ENCODE peak calls at places on chromosome X, in nine cellular contexts. One of them, this sample, is unnamed.

GRCh38 chrX:100812216-100813158 is 7.7 kb upstream of the CSTF2 start:
- DNase-seq in neural crest cell: no peak
- DNase-seq in naive B cell: no peak
- DNase-seq in epithelial cell of esophagus: no peak
- DNase-seq in brain microvascular endothelial cell: no peak
- DNase-seq in renal cortical epithelial cell: peak
- DNase-seq in Calu3: peak
- DNase-seq in ELF-1: peak
- DNase-seq in progenitor cell of endocrine pancreas: no peak
- DNase-seq in this sample: no peak

GRCh38 chrX:109685656-109686078 is 47.4 kb downstream of the ACSL4 start:
- DNase-seq in brain microvascular endothelial cell: no peak
- DNase-seq in Calu3: no peak
- DNase-seq in epithelial cell of esophagus: no peak
- DNase-seq in neural crest cell: no peak
- DNase-seq in naive B cell: no peak
- DNase-seq in ELF-1: no peak
- DNase-seq in renal cortical epithelial cell: no peak
- DNase-seq in progenitor cell of endocrine pancreas: no peak
- DNase-seq in this sample: no peak

GRCh38 chrX:41518127-41518840 is 71.1 kb downstream of the NYX start:
- DNase-seq in brain microvascular endothelial cell: no peak
- DNase-seq in progenitor cell of endocrine pancreas: no peak
- DNase-seq in naive B cell: no peak
- DNase-seq in neural crest cell: no peak
- DNase-seq in renal cortical epithelial cell: no peak
- DNase-seq in epithelial cell of esophagus: no peak
- DNase-seq in Calu3: no peak
- DNase-seq in ELF-1: no peak
- DNase-seq in this sample: no peak

GRCh38 chrX:128021566-128021965 is 30.6 kb downstream of the ACTRT1 start:
- DNase-seq in neural crest cell: no peak
- DNase-seq in brain microvascular endothelial cell: no peak
- DNase-seq in Calu3: no peak
- DNase-seq in progenitor cell of endocrine pancreas: no peak
- DNase-seq in naive B cell: no peak
- DNase-seq in renal cortical epithelial cell: no peak
- DNase-seq in ELF-1: no peak
- DNase-seq in epithelial cell of esophagus: peak
- DNase-seq in this sample: no peak

GRCh38 chrX:455673-456072 is 69.0 kb upstream of the PPP2R3B start:
- DNase-seq in neural crest cell: no peak
- DNase-seq in renal cortical epithelial cell: no peak
- DNase-seq in progenitor cell of endocrine pancreas: no peak
- DNase-seq in Calu3: no peak
- DNase-seq in naive B cell: no peak
- DNase-seq in brain microvascular endothelial cell: no peak
- DNase-seq in epithelial cell of esophagus: no peak
- DNase-seq in ELF-1: no peak
- DNase-seq in this sample: no peak

GRCh38 chrX:40083120-40083978 is 14.4 kb downstream of the BCOR start:
- DNase-seq in renal cortical epithelial cell: no peak
- DNase-seq in neural crest cell: no peak
- DNase-seq in naive B cell: peak
- DNase-seq in Calu3: peak
- DNase-seq in brain microvascular endothelial cell: no peak
- DNase-seq in progenitor cell of endocrine pancreas: peak
- DNase-seq in ELF-1: peak
- DNase-seq in epithelial cell of esophagus: no peak
- DNase-seq in this sample: no peak

GRCh38 chrX:124863303-124863702 is 456.4 kb upstream of the TEX13C start:
- DNase-seq in epithelial cell of esophagus: no peak
- DNase-seq in naive B cell: no peak
- DNase-seq in Calu3: no peak
- DNase-seq in progenitor cell of endocrine pancreas: no peak
- DNase-seq in neural crest cell: no peak
- DNase-seq in brain microvascular endothelial cell: no peak
- DNase-seq in ELF-1: peak
- DNase-seq in renal cortical epithelial cell: no peak
- DNase-seq in this sample: no peak

GRCh38 chrX:47579537-47579936 is 2.7 kb upstream of the TIMP1 start:
- DNase-seq in ELF-1: no peak
- DNase-seq in renal cortical epithelial cell: no peak
- DNase-seq in Calu3: no peak
- DNase-seq in naive B cell: no peak
- DNase-seq in progenitor cell of endocrine pancreas: no peak
- DNase-seq in neural crest cell: no peak
- DNase-seq in brain microvascular endothelial cell: peak
- DNase-seq in epithelial cell of esophagus: peak
- DNase-seq in this sample: no peak

GRCh38 chrX:3815896-3816664 is 102.6 kb upstream of the PRKX start:
- DNase-seq in epithelial cell of esophagus: peak
- DNase-seq in neural crest cell: peak
- DNase-seq in naive B cell: peak
- DNase-seq in brain microvascular endothelial cell: peak
- DNase-seq in ELF-1: peak
- DNase-seq in renal cortical epithelial cell: no peak
- DNase-seq in progenitor cell of endocrine pancreas: peak
- DNase-seq in Calu3: peak
- DNase-seq in this sample: no peak

GRCh38 chrX:11890843-11891514 is 132.9 kb downstream of the MSL3 start:
- DNase-seq in brain microvascular endothelial cell: no peak
- DNase-seq in Calu3: no peak
- DNase-seq in neural crest cell: no peak
- DNase-seq in progenitor cell of endocrine pancreas: no peak
- DNase-seq in epithelial cell of esophagus: no peak
- DNase-seq in renal cortical epithelial cell: no peak
- DNase-seq in naive B cell: no peak
- DNase-seq in ELF-1: no peak
- DNase-seq in this sample: no peak

GRCh38 chrX:40090050-40090804 is 7.5 kb downstream of the BCOR start:
- DNase-seq in naive B cell: peak
- DNase-seq in epithelial cell of esophagus: no peak
- DNase-seq in renal cortical epithelial cell: no peak
- DNase-seq in Calu3: peak
- DNase-seq in neural crest cell: no peak
- DNase-seq in brain microvascular endothelial cell: no peak
- DNase-seq in progenitor cell of endocrine pancreas: no peak
- DNase-seq in ELF-1: peak
- DNase-seq in this sample: no peak

GRCh38 chrX:3052864-3053263 is 11.6 kb downstream of the ARSF start:
- DNase-seq in naive B cell: no peak
- DNase-seq in Calu3: no peak
- DNase-seq in renal cortical epithelial cell: no peak
- DNase-seq in progenitor cell of endocrine pancreas: no peak
- DNase-seq in brain microvascular endothelial cell: no peak
- DNase-seq in neural crest cell: no peak
- DNase-seq in ELF-1: no peak
- DNase-seq in epithelial cell of esophagus: peak
- DNase-seq in this sample: no peak

GRCh38 chrX:53280703-53281320 is 572 bp downstream of the IQSEC2 start:
- DNase-seq in Calu3: no peak
- DNase-seq in naive B cell: no peak
- DNase-seq in progenitor cell of endocrine pancreas: no peak
- DNase-seq in epithelial cell of esophagus: peak
- DNase-seq in brain microvascular endothelial cell: peak
- DNase-seq in ELF-1: peak
- DNase-seq in renal cortical epithelial cell: peak
- DNase-seq in neural crest cell: no peak
- DNase-seq in this sample: no peak

GRCh38 chrX:17861496-17862011 is 456 bp upstream of the RAI2 start:
- DNase-seq in Calu3: no peak
- DNase-seq in renal cortical epithelial cell: no peak
- DNase-seq in neural crest cell: no peak
- DNase-seq in ELF-1: no peak
- DNase-seq in epithelial cell of esophagus: no peak
- DNase-seq in brain microvascular endothelial cell: no peak
- DNase-seq in naive B cell: no peak
- DNase-seq in progenitor cell of endocrine pancreas: no peak
- DNase-seq in this sample: no peak

GRCh38 chrX:74349387-74349786 is 45.4 kb downstream of the ZCCHC13 start:
- DNase-seq in naive B cell: no peak
- DNase-seq in neural crest cell: no peak
- DNase-seq in renal cortical epithelial cell: peak
- DNase-seq in brain microvascular endothelial cell: peak
- DNase-seq in Calu3: no peak
- DNase-seq in epithelial cell of esophagus: peak
- DNase-seq in progenitor cell of endocrine pancreas: no peak
- DNase-seq in ELF-1: no peak
- DNase-seq in this sample: no peak

GRCh38 chrX:94058728-94059382 is 384.8 kb downstream of the FAM133A start:
- DNase-seq in Calu3: peak
- DNase-seq in brain microvascular endothelial cell: peak
- DNase-seq in epithelial cell of esophagus: peak
- DNase-seq in ELF-1: peak
- DNase-seq in renal cortical epithelial cell: no peak
- DNase-seq in naive B cell: no peak
- DNase-seq in neural crest cell: peak
- DNase-seq in progenitor cell of endocrine pancreas: no peak
- DNase-seq in this sample: no peak

GRCh38 chrX:96372313-96373046 is 312.2 kb upstream of the DIAPH2 start:
- DNase-seq in naive B cell: no peak
- DNase-seq in brain microvascular endothelial cell: peak
- DNase-seq in progenitor cell of endocrine pancreas: no peak
- DNase-seq in Calu3: peak
- DNase-seq in ELF-1: peak
- DNase-seq in neural crest cell: peak
- DNase-seq in renal cortical epithelial cell: peak
- DNase-seq in epithelial cell of esophagus: peak
- DNase-seq in this sample: peak

GRCh38 chrX:67543818-67544217 is at the start of gene AR:
- DNase-seq in brain microvascular endothelial cell: peak
- DNase-seq in epithelial cell of esophagus: no peak
- DNase-seq in ELF-1: peak
- DNase-seq in progenitor cell of endocrine pancreas: no peak
- DNase-seq in neural crest cell: peak
- DNase-seq in naive B cell: no peak
- DNase-seq in Calu3: peak
- DNase-seq in renal cortical epithelial cell: peak
- DNase-seq in this sample: no peak

GRCh38 chrX:41655631-41656030 is 33.1 kb upstream of the GPR34 start:
- DNase-seq in progenitor cell of endocrine pancreas: no peak
- DNase-seq in ELF-1: no peak
- DNase-seq in Calu3: no peak
- DNase-seq in renal cortical epithelial cell: peak
- DNase-seq in naive B cell: no peak
- DNase-seq in epithelial cell of esophagus: peak
- DNase-seq in neural crest cell: no peak
- DNase-seq in brain microvascular endothelial cell: no peak
- DNase-seq in this sample: no peak

GRCh38 chrX:49884290-49884862 is 5.1 kb downstream of the USP27X start:
- DNase-seq in progenitor cell of endocrine pancreas: peak
- DNase-seq in Calu3: peak
- DNase-seq in renal cortical epithelial cell: peak
- DNase-seq in neural crest cell: peak
- DNase-seq in naive B cell: peak
- DNase-seq in brain microvascular endothelial cell: peak
- DNase-seq in ELF-1: peak
- DNase-seq in epithelial cell of esophagus: peak
- DNase-seq in this sample: peak

GRCh38 chrX:115960440-115961084 is 210.0 kb upstream of the AGTR2 start:
- DNase-seq in progenitor cell of endocrine pancreas: no peak
- DNase-seq in naive B cell: no peak
- DNase-seq in brain microvascular endothelial cell: no peak
- DNase-seq in ELF-1: no peak
- DNase-seq in renal cortical epithelial cell: peak
- DNase-seq in neural crest cell: no peak
- DNase-seq in epithelial cell of esophagus: peak
- DNase-seq in Calu3: no peak
- DNase-seq in this sample: no peak

GRCh38 chrX:44937606-44938005 is 64.6 kb downstream of the KDM6A start:
- DNase-seq in progenitor cell of endocrine pancreas: no peak
- DNase-seq in naive B cell: no peak
- DNase-seq in brain microvascular endothelial cell: no peak
- DNase-seq in renal cortical epithelial cell: peak
- DNase-seq in epithelial cell of esophagus: no peak
- DNase-seq in ELF-1: no peak
- DNase-seq in neural crest cell: no peak
- DNase-seq in Calu3: no peak
- DNase-seq in this sample: no peak

GRCh38 chrX:65821721-65822496 is 154.5 kb downstream of the MSN start:
- DNase-seq in neural crest cell: no peak
- DNase-seq in Calu3: peak
- DNase-seq in epithelial cell of esophagus: peak
- DNase-seq in progenitor cell of endocrine pancreas: no peak
- DNase-seq in renal cortical epithelial cell: no peak
- DNase-seq in ELF-1: peak
- DNase-seq in naive B cell: peak
- DNase-seq in brain microvascular endothelial cell: no peak
- DNase-seq in this sample: no peak

GRCh38 chrX:46597208-46597607 is 23.6 kb downstream of the CHST7 start:
- DNase-seq in progenitor cell of endocrine pancreas: no peak
- DNase-seq in ELF-1: no peak
- DNase-seq in neural crest cell: no peak
- DNase-seq in Calu3: no peak
- DNase-seq in brain microvascular endothelial cell: no peak
- DNase-seq in epithelial cell of esophagus: no peak
- DNase-seq in naive B cell: no peak
- DNase-seq in renal cortical epithelial cell: no peak
- DNase-seq in this sample: no peak

GRCh38 chrX:41750720-41751119 is 26.7 kb downstream of the GPR82 start:
- DNase-seq in neural crest cell: no peak
- DNase-seq in brain microvascular endothelial cell: no peak
- DNase-seq in epithelial cell of esophagus: no peak
- DNase-seq in renal cortical epithelial cell: no peak
- DNase-seq in Calu3: no peak
- DNase-seq in naive B cell: no peak
- DNase-seq in ELF-1: no peak
- DNase-seq in progenitor cell of endocrine pancreas: no peak
- DNase-seq in this sample: no peak

GRCh38 chrX:80807606-80808159 is 2.0 kb downstream of the BRWD3 start:
- DNase-seq in epithelial cell of esophagus: peak
- DNase-seq in Calu3: no peak
- DNase-seq in naive B cell: no peak
- DNase-seq in neural crest cell: no peak
- DNase-seq in ELF-1: no peak
- DNase-seq in brain microvascular endothelial cell: no peak
- DNase-seq in renal cortical epithelial cell: no peak
- DNase-seq in progenitor cell of endocrine pancreas: no peak
- DNase-seq in this sample: no peak

GRCh38 chrX:81174286-81174685 is 27.4 kb downstream of the HMGN5 start:
- DNase-seq in progenitor cell of endocrine pancreas: no peak
- DNase-seq in neural crest cell: no peak
- DNase-seq in renal cortical epithelial cell: peak
- DNase-seq in epithelial cell of esophagus: peak
- DNase-seq in ELF-1: no peak
- DNase-seq in naive B cell: no peak
- DNase-seq in Calu3: no peak
- DNase-seq in brain microvascular endothelial cell: no peak
- DNase-seq in this sample: no peak

GRCh38 chrX:19593684-19594083 is 78.4 kb upstream of the MAP3K15 start:
- DNase-seq in Calu3: peak
- DNase-seq in neural crest cell: no peak
- DNase-seq in renal cortical epithelial cell: peak
- DNase-seq in epithelial cell of esophagus: peak
- DNase-seq in ELF-1: no peak
- DNase-seq in brain microvascular endothelial cell: peak
- DNase-seq in progenitor cell of endocrine pancreas: no peak
- DNase-seq in naive B cell: peak
- DNase-seq in this sample: no peak

GRCh38 chrX:6225307-6226052 is 3.2 kb downstream of the NLGN4X start:
- DNase-seq in ELF-1: peak
- DNase-seq in neural crest cell: no peak
- DNase-seq in epithelial cell of esophagus: no peak
- DNase-seq in renal cortical epithelial cell: no peak
- DNase-seq in brain microvascular endothelial cell: no peak
- DNase-seq in progenitor cell of endocrine pancreas: no peak
- DNase-seq in naive B cell: no peak
- DNase-seq in Calu3: no peak
- DNase-seq in this sample: no peak

GRCh38 chrX:71103110-71103983 is 3.2 kb downstream of the CXorf65 start:
- DNase-seq in neural crest cell: peak
- DNase-seq in Calu3: peak
- DNase-seq in brain microvascular endothelial cell: no peak
- DNase-seq in progenitor cell of endocrine pancreas: no peak
- DNase-seq in ELF-1: peak
- DNase-seq in epithelial cell of esophagus: no peak
- DNase-seq in renal cortical epithelial cell: no peak
- DNase-seq in naive B cell: peak
- DNase-seq in this sample: no peak

GRCh38 chrX:112946227-112946626 is 105.6 kb upstream of the AMOT start:
- DNase-seq in progenitor cell of endocrine pancreas: no peak
- DNase-seq in epithelial cell of esophagus: no peak
- DNase-seq in naive B cell: no peak
- DNase-seq in ELF-1: no peak
- DNase-seq in renal cortical epithelial cell: no peak
- DNase-seq in brain microvascular endothelial cell: no peak
- DNase-seq in Calu3: no peak
- DNase-seq in neural crest cell: no peak
- DNase-seq in this sample: no peak

This sample was measured in NCI-H1048.